ENCODE peak calls at places on chromosome 4, in four cellular contexts. E is A549, C is Peyer's patch, K is suprapubic skin. T is an unnamed sample.

GRCh38 chr4:86160423-86160822 is 199.4 kb downstream of the MAPK10 start:
- DNase-seq in E (no peak), C (no peak), K (no peak), T (no peak)

GRCh38 chr4:7843831-7844230 is 95.8 kb downstream of the AFAP1 start:
- DNase-seq in E (no peak), C (no peak), K (no peak), T (no peak)

GRCh38 chr4:14767142-14767541 is 235.1 kb upstream of the CPEB2 start:
- DNase-seq in E (no peak), C (no peak), K (no peak), T (no peak)

GRCh38 chr4:86522349-86522748 is 71.8 kb upstream of the PTPN13 start:
- DNase-seq in E (no peak), C (no peak), K (no peak), T (no peak)

GRCh38 chr4:76090241-76090691 is 15.8 kb downstream of the ART3 start:
- DNase-seq in E (no peak), C (peak), K (no peak), T (peak)

GRCh38 chr4:960736-961650 is 12.4 kb downstream of the DGKQ start:
- DNase-seq in E (no peak), C (no peak), K (no peak), T (no peak)

GRCh38 chr4:26048378-26048882 is 134.4 kb downstream of the SMIM20 start:
- DNase-seq in E (no peak), C (peak), K (peak), T (peak)

GRCh38 chr4:186878203-186878800 is 154.6 kb upstream of the FAT1 start:
- DNase-seq in E (no peak), C (no peak), K (no peak), T (no peak)

GRCh38 chr4:85512446-85513205 is 37.7 kb downstream of the ARHGAP24 start:
- DNase-seq in E (no peak), C (no peak), K (no peak), T (no peak)

GRCh38 chr4:3291411-3291968 is 1.3 kb upstream of the RGS12 start:
- DNase-seq in E (no peak), C (peak), K (no peak), T (peak)

GRCh38 chr4:41258783-41259182 is 2.1 kb downstream of the UCHL1 start:
- DNase-seq in E (peak), C (no peak), K (no peak), T (no peak)

GRCh38 chr4:112234952-112235609 is 3.5 kb downstream of the AP1AR start:
- DNase-seq in E (peak), C (peak), K (no peak), T (no peak)

GRCh38 chr4:10186228-10187214 is 69.9 kb upstream of the WDR1 start:
- DNase-seq in E (no peak), C (no peak), K (no peak), T (no peak)

GRCh38 chr4:113293043-113293560 is 243.6 kb downstream of the ANK2 start:
- DNase-seq in E (no peak), C (peak), K (no peak), T (no peak)

GRCh38 chr4:11130195-11130975 is 298.3 kb downstream of the HS3ST1 start:
- DNase-seq in E (no peak), C (no peak), K (no peak), T (no peak)

GRCh38 chr4:185721190-185721948 is 90.6 kb downstream of the SORBS2 start:
- DNase-seq in E (no peak), C (peak), K (peak), T (peak)

GRCh38 chr4:87555751-87556619 is 26.8 kb upstream of the SPARCL1 start:
- DNase-seq in E (peak), C (no peak), K (no peak), T (no peak)

GRCh38 chr4:31169851-31170250 is 449.7 kb downstream of the PCDH7 start:
- DNase-seq in E (no peak), C (no peak), K (no peak), T (no peak)

GRCh38 chr4:153804742-153805141 is 15.9 kb upstream of the SFRP2 start:
- DNase-seq in E (no peak), C (no peak), K (no peak), T (no peak)

GRCh38 chr4:23855912-23856605 is 33.8 kb downstream of the PPARGC1A start:
- DNase-seq in E (no peak), C (no peak), K (no peak), T (no peak)

GRCh38 chr4:1347410-1347864 is 429 bp downstream of the UVSSA start:
- DNase-seq in E (peak), C (peak), K (peak), T (peak)

GRCh38 chr4:116358633-116359222 is 726.6 kb downstream of the TRAM1L1 start:
- DNase-seq in E (peak), C (peak), K (no peak), T (peak)

GRCh38 chr4:25978327-25978726 is 64.3 kb downstream of the SMIM20 start:
- DNase-seq in E (no peak), C (no peak), K (no peak), T (no peak)

GRCh38 chr4:70901984-70902576 is at the start of gene MOB1B:
- DNase-seq in E (peak), C (peak), K (peak), T (peak)

GRCh38 chr4:52982246-52982950 is 120.3 kb downstream of the RASL11B start:
- DNase-seq in E (peak), C (no peak), K (no peak), T (no peak)

GRCh38 chr4:80091184-80091583 is 18.2 kb upstream of the ANTXR2 start:
- DNase-seq in E (no peak), C (no peak), K (no peak), T (no peak)

GRCh38 chr4:89108068-89108467 is 3.3 kb upstream of the TIGD2 start:
- DNase-seq in E (peak), C (no peak), K (no peak), T (no peak)

GRCh38 chr4:7369511-7369910 is 65.2 kb downstream of the PSAPL1 start:
- DNase-seq in E (no peak), C (no peak), K (no peak), T (no peak)

GRCh38 chr4:1078490-1078889 is 34.9 kb downstream of the RNF212 start:
- DNase-seq in E (no peak), C (peak), K (no peak), T (no peak)

GRCh38 chr4:79472693-79473552 is 64.9 kb upstream of the GK2 start:
- DNase-seq in E (no peak), C (no peak), K (no peak), T (peak)

GRCh38 chr4:184417802-184418511 is 56.4 kb downstream of the IRF2 start:
- DNase-seq in E (peak), C (no peak), K (no peak), T (no peak)

GRCh38 chr4:82284858-82285805 is 88.7 kb downstream of the HNRNPD start:
- DNase-seq in E (peak), C (peak), K (peak), T (peak)
- TF ChIP-seq POLR2A in E (no peak), C (no peak), K (no peak), T (no peak)

GRCh38 chr4:104967034-104967401 is 179.7 kb upstream of the TET2 start:
- DNase-seq in E (no peak), C (no peak), K (no peak), T (peak)
- H3K4me3 ChIP-seq in E (no peak), C (no peak), K (peak), T (no peak)

GRCh38 chr4:126790633-126791032 is 842.1 kb upstream of the INTU start:
- DNase-seq in E (no peak), C (no peak), K (no peak), T (no peak)
- TF ChIP-seq CTCF in E (no peak), C (no peak), K (no peak), T (no peak)

GRCh38 chr4:139555073-139555704 is 830 bp downstream of the SETD7 start:
- DNase-seq in E (peak), C (peak), K (peak), T (peak)

GRCh38 chr4:139557506-139558110 is 1.6 kb upstream of the SETD7 start:
- DNase-seq in E (no peak), C (no peak), K (no peak), T (no peak)

GRCh38 chr4:139555705-139556070 is 331 bp downstream of the SETD7 start:
- DNase-seq in E (no peak), C (peak), K (peak), T (peak)

GRCh38 chr4:139556735-139557505 is 901 bp upstream of the SETD7 start:
- DNase-seq in E (peak), C (peak), K (peak), T (peak)

GRCh38 chr4:139556071-139556734 is at the start of gene SETD7:
- DNase-seq in E (peak), C (peak), K (peak), T (peak)
- TF ChIP-seq POLR2A in E (peak), C (peak), K (peak), T (peak)

GRCh38 chr4:8893227-8893623 is 21.6 kb upstream of the HMX1 start:
- DNase-seq in E (no peak), C (no peak), K (no peak), T (no peak)
- H3K4me3 ChIP-seq in E (no peak), C (no peak), K (no peak), T (no peak)

T was measured in lower leg skin.